ENCODE peak calls at places on chromosome 18, in four cellular contexts. A is sciatic nerve; W is Right ventricle myocardium inferior; P is CD4-positive, alpha-beta T cell. O is an unnamed sample.

GRCh38 chr18:79914614-79915160 is 36.8 kb downstream of the SLC66A2 start:
- DNase-seq in W (no peak), P (no peak), A (peak; percentile 33), O (peak; percentile 42)

GRCh38 chr18:67771271-67771670 is 254.8 kb upstream of the DSEL start:
- DNase-seq in P (no peak), W (no peak), A (no peak), O (no peak)

GRCh38 chr18:13653746-13654455 is 72.5 kb downstream of the FAM210A start:
- DNase-seq in W (no peak), P (no peak), A (no peak), O (no peak)

GRCh38 chr18:21575656-21576055 is 24.8 kb downstream of the ESCO1 start:
- DNase-seq in W (no peak), A (no peak), P (no peak), O (no peak)

GRCh38 chr18:24492445-24492844 is 32.0 kb downstream of the HRH4 start:
- DNase-seq in W (no peak), A (no peak), P (no peak), O (no peak)

GRCh38 chr18:45403341-45404049 is 211.8 kb upstream of the SLC14A2 start:
- DNase-seq in A (no peak), P (no peak), W (no peak), O (no peak)

GRCh38 chr18:22159014-22159413 is 10.4 kb upstream of the GATA6 start:
- DNase-seq in P (no peak), W (no peak), A (no peak), O (no peak)

GRCh38 chr18:79523221-79523737 is 127.5 kb downstream of the NFATC1 start:
- DNase-seq in A (peak; percentile 45), P (peak; percentile 67), W (no peak), O (peak; percentile 10)

GRCh38 chr18:49767111-49768050 is 46.0 kb downstream of the ACAA2 start:
- DNase-seq in W (no peak), A (no peak), P (no peak), O (no peak)

GRCh38 chr18:48939368-48940097 is 11.2 kb downstream of the SMAD7 start:
- DNase-seq in P (no peak), W (no peak), A (peak; percentile 72), O (peak; percentile 57)

GRCh38 chr18:55833543-55833942 is 245.6 kb upstream of the TCF4 start:
- DNase-seq in W (no peak), P (no peak), A (no peak), O (no peak)

GRCh38 chr18:76613058-76613457 is 118.0 kb upstream of the ZNF516 start:
- DNase-seq in A (no peak), W (no peak), P (no peak), O (no peak)

GRCh38 chr18:63192171-63192884 is 127.2 kb downstream of the BCL2 start:
- DNase-seq in A (no peak), P (no peak), W (no peak), O (no peak)

GRCh38 chr18:2905802-2906521 is 59.2 kb downstream of the EMILIN2 start:
- DNase-seq in A (peak; percentile 86), P (peak; percentile 18), W (peak; percentile 85), O (peak; percentile 64)

GRCh38 chr18:62461591-62461990 is 61.2 kb upstream of the ZCCHC2 start:
- DNase-seq in P (no peak), A (no peak), W (no peak), O (no peak)

GRCh38 chr18:34494359-34494696 is 215.8 kb upstream of the DTNA start:
- DNase-seq in P (no peak), W (no peak), A (no peak), O (peak; percentile 46)

GRCh38 chr18:42028232-42028832 is 73.3 kb downstream of the PIK3C3 start:
- DNase-seq in P (peak; percentile 6), A (no peak), W (no peak), O (no peak)

GRCh38 chr18:59990121-59990818 is 90.5 kb downstream of the PMAIP1 start:
- DNase-seq in A (no peak), W (no peak), P (no peak), O (no peak)

GRCh38 chr18:11859282-11859797 is 8.1 kb downstream of the CHMP1B start:
- DNase-seq in P (no peak), W (no peak), A (no peak), O (no peak)

GRCh38 chr18:12855886-12856285 is 28.2 kb downstream of the PTPN2 start:
- DNase-seq in W (no peak), P (no peak), A (no peak), O (no peak)

GRCh38 chr18:39945076-39945475 is 2010.0 kb upstream of the PIK3C3 start:
- DNase-seq in W (no peak), A (no peak), P (no peak), O (no peak)

GRCh38 chr18:35497006-35497333 is 790 bp downstream of the INO80C start:
- DNase-seq in A (no peak), P (no peak), W (no peak), O (no peak)

GRCh38 chr18:46917808-46918600 is 602 bp downstream of the KATNAL2 start:
- DNase-seq in W (no peak), P (no peak), A (peak; percentile 64), O (peak; percentile 85)

GRCh38 chr18:37578886-37579513 is 13.4 kb upstream of the CELF4 start:
- DNase-seq in P (no peak), A (no peak), W (no peak), O (no peak)

GRCh38 chr18:11951390-11951851 is 29.9 kb upstream of the IMPA2 start:
- DNase-seq in P (no peak), A (no peak), W (no peak), O (peak; percentile 52)

GRCh38 chr18:63788447-63789096 is 13.4 kb downstream of the SERPINB7 start:
- DNase-seq in P (no peak), A (no peak), W (no peak), O (no peak)

GRCh38 chr18:63949068-63949737 is at the start of gene HMSD:
- DNase-seq in A (peak; percentile 74), P (peak; percentile 43), W (peak; percentile 81), O (peak; percentile 91)

GRCh38 chr18:79918089-79919011 is 33.1 kb downstream of the SLC66A2 start:
- DNase-seq in W (no peak), A (peak; percentile 50), P (no peak), O (peak; percentile 15)

GRCh38 chr18:2997846-2998599 is 14.9 kb downstream of the LPIN2 start:
- DNase-seq in W (no peak), P (no peak), A (no peak), O (no peak)

GRCh38 chr18:75868031-75868430 is 440.5 kb upstream of the SMIM21 start:
- DNase-seq in W (no peak), P (no peak), A (no peak), O (no peak)